ENCODE peak calls at places on chromosomes 1 and 21, in eight cellular contexts. K is brain microvascular endothelial cell; C is fibroblast of gingiva; N is GM12865; F is stimulated activated CD4-positive, alpha-beta T cell treated with anti-CD3 and anti-CD28 coated beads, Interleukin-4, amount 100 ng/mL, for 48 hours; L is activated T-helper 9 cell treated with anti-CD3 and anti-CD28 coated beads, Interleukin-2, amount 50 U/mL, for 16 hours; I is NCI-H146; A is mucosa of gallbladder. Y is an unnamed sample.
A peak's percentile ranks its signal among the peaks of the same experiment; 100 is the strongest.

GRCh38 chr1:225763815-225764548 is 13.6 kb upstream of the SRP9 start:
- DNase-seq in L (no peak), C (peak; percentile 90), F (no peak), A (no peak), N (peak; percentile 9), K (peak; percentile 40), I (no peak), Y (peak; percentile 67)

GRCh38 chr1:182786223-182787001 is 3.2 kb upstream of the NPL start:
- DNase-seq in I (peak; percentile 69), L (no peak), K (peak; percentile 36), F (peak; percentile 30), A (peak; percentile 30), C (peak; percentile 62), N (peak; percentile 67), Y (peak; percentile 66)

GRCh38 chr1:216929870-216930582 is 206.8 kb upstream of the ESRRG start:
- DNase-seq in A (no peak), K (peak; percentile 8), I (no peak), F (no peak), N (no peak), L (no peak), C (no peak), Y (no peak)

GRCh38 chr1:150555198-150555970 is 6.2 kb downstream of the ADAMTSL4 start:
- DNase-seq in K (no peak), I (no peak), F (no peak), N (no peak), C (no peak), L (no peak), A (no peak), Y (no peak)

GRCh38 chr1:167435484-167435883 is 82.8 kb downstream of the CD247 start:
- DNase-seq in C (no peak), N (no peak), F (no peak), A (no peak), L (no peak), I (no peak), K (no peak), Y (no peak)

GRCh38 chr1:165445388-165445787 is 462 bp upstream of the RXRG start:
- DNase-seq in N (no peak), F (no peak), K (no peak), I (no peak), L (no peak), A (no peak), C (no peak), Y (no peak)

GRCh38 chr1:247578946-247579460 is 9.2 kb upstream of the OR2G2 start:
- DNase-seq in A (no peak), L (no peak), K (no peak), F (no peak), I (no peak), C (no peak), N (no peak), Y (no peak)

GRCh38 chr21:45615145-45615711 is 28.3 kb upstream of the PCBP3 start:
- DNase-seq in F (peak; percentile 66), I (no peak), N (peak; percentile 84), K (peak; percentile 63), A (peak; percentile 37), L (peak; percentile 80), C (no peak), Y (peak; percentile 42)

GRCh38 chr1:184971522-184972265 is 2.6 kb downstream of the NIBAN1 start:
- DNase-seq in A (no peak), C (no peak), L (no peak), I (no peak), K (no peak), N (no peak), F (no peak), Y (no peak)

GRCh38 chr1:228646717-228647522 is 88.4 kb upstream of the RHOU start:
- DNase-seq in I (peak; percentile 49), A (no peak), L (no peak), F (no peak), N (peak; percentile 41), K (peak; percentile 7), C (peak; percentile 65), Y (peak; percentile 56)

GRCh38 chr1:100279358-100279923 is 13.4 kb downstream of the RTCA start:
- DNase-seq in L (no peak), N (no peak), C (no peak), I (no peak), K (no peak), A (no peak), F (no peak), Y (no peak)

GRCh38 chr1:87151500-87152421 is 176.9 kb upstream of the LMO4 start:
- DNase-seq in N (peak; percentile 87), A (peak; percentile 58), F (peak; percentile 34), L (no peak), I (no peak), C (no peak), K (peak; percentile 69), Y (peak; percentile 13)

GRCh38 chr1:176717052-176717754 is 254.2 kb downstream of the PAPPA2 start:
- DNase-seq in A (no peak), F (no peak), N (no peak), L (no peak), K (no peak), I (no peak), C (no peak), Y (peak; percentile 66)

GRCh38 chr21:46119565-46120271 is 21.8 kb downstream of the COL6A2 start:
- DNase-seq in L (no peak), F (no peak), K (no peak), I (no peak), N (no peak), C (no peak), A (no peak), Y (no peak)

GRCh38 chr1:117671781-117672501 is 66.1 kb downstream of the TENT5C start:
- DNase-seq in L (no peak), N (no peak), F (no peak), A (peak; percentile 61), K (peak; percentile 56), C (no peak), I (peak; percentile 79), Y (peak; percentile 92)

GRCh38 chr1:3684031-3684430 is 31.7 kb downstream of the TP73 start:
- DNase-seq in F (no peak), I (no peak), K (no peak), A (no peak), C (no peak), L (no peak), N (no peak), Y (no peak)

GRCh38 chr1:211677659-211678058 is 2.2 kb upstream of the NEK2 start:
- DNase-seq in F (no peak), C (no peak), N (peak; percentile 77), A (no peak), L (no peak), I (no peak), K (no peak), Y (peak; percentile 90)

GRCh38 chr1:51607676-51608075 is 9.2 kb upstream of the OSBPL9 start:
- DNase-seq in N (no peak), K (no peak), F (no peak), A (no peak), I (no peak), L (no peak), C (no peak), Y (no peak)

GRCh38 chr1:161351482-161351881 is 16.2 kb downstream of the CFAP126 start:
- DNase-seq in L (no peak), A (no peak), F (no peak), C (no peak), N (no peak), K (no peak), I (no peak), Y (no peak)

GRCh38 chr1:118878661-118879060 is 109.5 kb downstream of the TBX15 start:
- DNase-seq in F (no peak), L (no peak), C (no peak), K (no peak), I (no peak), A (no peak), N (no peak), Y (no peak)

GRCh38 chr1:246769306-246769705 is 45.1 kb downstream of the SCCPDH start:
- DNase-seq in I (no peak), F (no peak), N (no peak), L (no peak), A (peak; percentile 22), C (peak; percentile 99), K (no peak), Y (no peak)